ENCODE peak calls at places on chromosomes 2 and 18, in eight cellular contexts. A is brain microvascular endothelial cell, M is Peyer's patch, E is hepatocyte, L is lower lobe of right lung, R is BE2C, I is cardiac fibroblast, K is neural crest cell. D is an unnamed sample.

GRCh38 chr2:231613655-231614558 is 21.2 kb downstream of the TEX44 start:
- DNase-seq in A (peak), M (peak), E (peak), L (peak), R (peak), I (peak), K (peak), D (peak)

GRCh38 chr2:81481994-81482368 is 1177.4 kb upstream of the LRRTM1 start:
- DNase-seq in A (no peak), M (no peak), E (no peak), L (no peak), R (no peak), I (no peak), K (no peak), D (no peak)

GRCh38 chr18:77127769-77128671 is 4.6 kb downstream of the MBP start:
- DNase-seq in A (peak), M (peak), E (peak), L (no peak), R (no peak), I (peak), K (no peak), D (peak)

GRCh38 chr2:207778298-207778882 is 8.7 kb upstream of the FZD5 start:
- DNase-seq in A (no peak), M (peak), E (no peak), L (no peak), R (no peak), I (no peak), K (no peak), D (no peak)

GRCh38 chr2:23621616-23622015 is 236.6 kb downstream of the KLHL29 start:
- DNase-seq in A (no peak), M (no peak), E (no peak), L (peak), R (peak), I (no peak), K (no peak), D (no peak)

GRCh38 chr2:46216213-46216612 is 81.0 kb upstream of the EPAS1 start:
- DNase-seq in A (peak), M (no peak), E (no peak), L (no peak), R (no peak), I (no peak), K (no peak), D (no peak)

GRCh38 chr2:58401936-58402335 is 160.8 kb upstream of the FANCL start:
- DNase-seq in A (no peak), M (no peak), E (no peak), L (no peak), R (no peak), I (no peak), K (no peak), D (no peak)

GRCh38 chr2:149160701-149161217 is 122.3 kb downstream of the LYPD6B start:
- DNase-seq in A (no peak), M (peak), E (peak), L (no peak), R (no peak), I (no peak), K (no peak), D (no peak)

GRCh38 chr18:52341617-52342381 is 1.8 kb downstream of the DCC start:
- DNase-seq in A (no peak), M (no peak), E (peak), L (no peak), R (peak), I (peak), K (peak), D (no peak)

GRCh38 chr18:57802166-57802868 is 798 bp downstream of the ATP8B1 start:
- DNase-seq in A (no peak), M (no peak), E (no peak), L (no peak), R (no peak), I (no peak), K (no peak), D (no peak)

GRCh38 chr18:37586641-37587225 is 21.1 kb upstream of the CELF4 start:
- DNase-seq in A (no peak), M (no peak), E (no peak), L (no peak), R (no peak), I (no peak), K (no peak), D (no peak)

GRCh38 chr2:129135017-129135416 is 816.3 kb upstream of the HS6ST1 start:
- DNase-seq in A (no peak), M (no peak), E (no peak), L (no peak), R (no peak), I (no peak), K (no peak), D (no peak)

GRCh38 chr18:54647176-54647575 is 56.1 kb downstream of the DYNAP start:
- DNase-seq in A (peak), M (peak), E (peak), L (no peak), R (no peak), I (peak), K (no peak), D (peak)

GRCh38 chr2:212448698-212449097 is 89.9 kb downstream of the ERBB4 start:
- DNase-seq in A (no peak), M (no peak), E (no peak), L (no peak), R (no peak), I (no peak), K (no peak), D (no peak)

GRCh38 chr2:4937550-4937949 is 754.6 kb upstream of the SOX11 start:
- DNase-seq in A (peak), M (no peak), E (peak), L (no peak), R (no peak), I (no peak), K (no peak), D (no peak)

GRCh38 chr2:73811878-73812277 is 16.9 kb upstream of the STAMBP start:
- DNase-seq in A (no peak), M (no peak), E (no peak), L (no peak), R (no peak), I (no peak), K (no peak), D (no peak)

GRCh38 chr18:7872569-7872968 is 305.5 kb downstream of the PTPRM start:
- DNase-seq in A (peak), M (peak), E (peak), L (no peak), R (no peak), I (peak), K (no peak), D (no peak)

GRCh38 chr18:29191263-29191662 is 1014.3 kb upstream of the CDH2 start:
- DNase-seq in A (no peak), M (no peak), E (no peak), L (no peak), R (peak), I (peak), K (no peak), D (no peak)

GRCh38 chr2:127585270-127585807 is 49.9 kb downstream of the MYO7B start:
- DNase-seq in A (no peak), M (no peak), E (no peak), L (no peak), R (no peak), I (no peak), K (no peak), D (no peak)

GRCh38 chr18:25725461-25725860 is 365.0 kb downstream of the SS18 start:
- DNase-seq in A (no peak), M (no peak), E (no peak), L (no peak), R (no peak), I (no peak), K (no peak), D (no peak)

GRCh38 chr2:222809582-222809981 is 51.3 kb upstream of the ACSL3 start:
- DNase-seq in A (no peak), M (no peak), E (no peak), L (no peak), R (no peak), I (no peak), K (no peak), D (no peak)

DNA sequence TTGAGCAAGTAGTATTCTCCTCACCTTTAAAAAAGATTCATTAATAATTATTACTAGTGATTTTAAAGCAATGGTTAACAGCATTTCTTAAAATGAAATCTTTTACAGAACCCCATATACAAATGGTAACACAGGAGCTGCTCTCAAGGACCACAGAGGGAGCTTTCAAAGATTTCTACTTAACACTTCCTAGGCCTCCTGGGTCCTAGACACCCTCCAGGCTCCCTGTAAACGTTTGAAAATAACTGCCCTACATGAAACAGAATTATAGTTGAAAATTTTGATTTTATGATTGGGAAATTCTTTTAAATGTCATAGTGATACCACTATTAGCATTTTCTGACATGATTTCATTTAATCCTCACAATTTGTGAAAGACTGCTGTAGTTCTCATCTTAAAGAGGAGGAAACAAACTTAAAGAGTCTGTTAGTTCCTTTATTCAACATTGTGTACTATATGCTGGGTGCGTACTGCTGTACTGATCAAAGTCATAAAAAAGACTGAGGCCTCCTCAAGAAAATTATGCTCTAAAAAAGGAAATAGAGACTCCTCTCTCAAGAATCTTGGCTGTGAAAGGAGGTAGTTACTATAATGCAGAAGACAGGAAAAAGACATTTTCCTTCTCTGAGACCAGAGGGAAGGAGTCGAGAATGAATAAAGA is 10.6 kb downstream of the CUL3 start:
- DNase-seq in A (no peak), M (no peak), E (no peak), L (no peak), R (no peak), I (no peak), K (no peak), D (no peak)
- TF ChIP-seq CTCF in A (no peak), M (no peak), E (no peak), L (no peak), R (no peak), I (no peak), K (no peak), D (no peak)

GRCh38 chr2:138610201-138610945 is 108.8 kb downstream of the SPOPL start:
- DNase-seq in A (no peak), M (no peak), E (no peak), L (no peak), R (no peak), I (no peak), K (no peak), D (peak)
- TF ChIP-seq CTCF in A (no peak), M (no peak), E (no peak), L (no peak), R (no peak), I (no peak), K (no peak), D (no peak)

DNA sequence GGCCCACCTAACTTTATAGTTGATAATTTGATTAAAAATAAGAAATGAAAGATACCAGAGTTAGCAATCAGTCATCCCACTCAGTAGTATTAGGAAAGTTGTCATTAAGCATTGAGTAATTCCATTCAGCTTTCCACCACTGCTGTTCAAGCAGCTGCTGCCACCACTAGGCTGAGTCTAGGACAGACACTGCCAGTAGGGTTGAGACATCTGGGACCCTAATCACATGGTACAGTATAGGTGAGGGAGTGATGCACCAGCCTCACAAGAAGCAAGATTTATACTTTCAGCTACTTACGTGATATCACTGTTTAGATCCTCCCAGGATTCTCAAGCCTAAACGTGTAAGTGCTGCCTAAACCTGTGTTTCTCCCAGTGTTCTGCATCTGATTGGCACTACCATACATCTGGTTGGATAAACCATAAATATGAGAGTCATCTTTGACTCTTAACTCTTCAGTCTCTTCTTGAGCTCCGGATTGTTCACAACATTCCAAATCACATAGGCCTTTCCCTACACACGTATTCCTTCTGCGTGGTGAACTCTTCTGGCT is 3.2 kb downstream of the UBXN4 start:
- DNase-seq in A (peak), M (no peak), E (peak), L (no peak), R (peak), I (peak), K (no peak), D (no peak)
- TF ChIP-seq CTCF in A (peak), M (no peak), E (peak), L (no peak), R (peak), I (peak), K (peak), D (peak)

GRCh38 chr2:237092920-237093781 is 7.5 kb downstream of the COPS8 start:
- DNase-seq in A (peak), M (no peak), E (peak), L (no peak), R (peak), I (peak), K (no peak), D (no peak)
- TF ChIP-seq CTCF in A (peak), M (no peak), E (peak), L (no peak), R (peak), I (peak), K (peak), D (peak)

DNA sequence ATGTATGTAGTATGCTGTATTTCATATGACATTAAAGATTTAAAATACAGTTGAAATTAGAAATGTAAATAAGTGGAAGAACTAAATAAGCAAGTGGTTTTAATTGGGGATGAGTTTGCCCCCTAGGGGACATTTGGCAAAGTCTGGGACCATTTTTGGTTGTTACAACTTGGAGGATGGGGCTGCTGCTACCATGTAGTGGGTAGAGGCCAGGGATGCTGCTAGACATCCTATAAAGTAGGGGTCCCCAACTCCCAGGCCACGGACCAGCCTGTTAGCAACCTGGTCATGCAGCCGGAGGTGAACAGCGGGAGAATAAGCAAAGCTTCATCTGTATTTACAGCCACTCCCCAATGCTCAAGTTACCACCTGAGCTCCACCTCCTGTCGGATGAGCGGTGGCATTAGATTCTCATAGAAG is 27.9 kb upstream of the ASNSD1 start:
- DNase-seq in A (no peak), M (no peak), E (no peak), L (no peak), R (no peak), I (peak), K (no peak), D (no peak)
- TF ChIP-seq CTCF in A (peak), M (no peak), E (peak), L (peak), R (peak), I (peak), K (peak), D (peak)

D was measured in retinal pigment epithelial cell.